ENCODE peak calls at places on chromosomes 4 and X, in five cellular contexts. D is K562, M is H1, I is GM12878, J is HepG2. E is an unnamed sample.

GRCh38 chr4:83208776-83209365 is 75.7 kb downstream of the COQ2 start:
- DNase-seq in I (no peak), M (no peak), D (no peak), J (no peak), E (peak)

GRCh38 chrX:94914235-94914634 is 1240.2 kb downstream of the FAM133A start:
- DNase-seq in I (no peak), D (no peak), M (no peak), J (no peak), E (no peak)

GRCh38 chrX:71181558-71181909 is 36.9 kb downstream of the NLGN3 start:
- DNase-seq in I (no peak), D (peak), J (no peak), M (no peak), E (no peak)

GRCh38 chr4:23932935-23933334 is 43.1 kb upstream of the PPARGC1A start:
- DNase-seq in J (no peak), D (no peak), M (peak), I (no peak), E (no peak)

GRCh38 chrX:38859602-38860001 is 58.3 kb downstream of the MID1IP1 start:
- DNase-seq in M (no peak), J (no peak), D (no peak), I (no peak), E (no peak)

GRCh38 chrX:37926700-37927099 is 79.3 kb upstream of the DYNLT3 start:
- DNase-seq in M (no peak), I (peak), J (peak), D (peak), E (peak)

GRCh38 chr4:53854991-53855885 is 209.2 kb downstream of the CHIC2 start:
- DNase-seq in I (no peak), J (no peak), M (no peak), D (no peak), E (no peak)

GRCh38 chr4:8306511-8307021 is 37.0 kb downstream of the HTRA3 start:
- DNase-seq in I (no peak), J (no peak), D (no peak), M (no peak), E (no peak)

GRCh38 chr4:86924805-86925204 is 10.0 kb upstream of the AFF1 start:
- DNase-seq in J (peak), I (no peak), D (no peak), M (no peak), E (no peak)

GRCh38 chrX:44828008-44828605 is 15.7 kb upstream of the DUSP21 start:
- DNase-seq in M (no peak), I (no peak), D (no peak), J (no peak), E (peak)

GRCh38 chr4:2290974-2291704 is 29.2 kb upstream of the MXD4 start:
- DNase-seq in M (no peak), J (no peak), D (no peak), I (no peak), E (no peak)

GRCh38 chrX:109943092-109943739 is 59.7 kb upstream of the TMEM164 start:
- DNase-seq in J (no peak), I (no peak), D (peak), M (no peak), E (no peak)

GRCh38 chrX:125210146-125210545 is 109.5 kb upstream of the TEX13C start:
- DNase-seq in D (no peak), J (no peak), I (no peak), M (no peak), E (no peak)

GRCh38 chr4:797066-797465 is 28.9 kb downstream of the CPLX1 start:
- DNase-seq in I (no peak), D (no peak), J (no peak), M (no peak), E (no peak)

GRCh38 chr4:149605601-149606378 is 209.9 kb downstream of the IQCM start:
- DNase-seq in M (no peak), D (no peak), I (no peak), J (no peak), E (no peak)

GRCh38 chr4:166091146-166091545 is 218.1 kb downstream of the TLL1 start:
- DNase-seq in D (no peak), J (no peak), M (no peak), I (no peak), E (no peak)

GRCh38 chr4:177964693-177965168 is 522.5 kb upstream of the AGA start:
- DNase-seq in D (no peak), J (no peak), I (no peak), M (no peak), E (peak)

GRCh38 chrX:1558761-1559468 is 21.9 kb upstream of the P2RY8 start:
- DNase-seq in D (no peak), I (no peak), M (no peak), J (no peak), E (no peak)

GRCh38 chrX:15274946-15275345 is 5.1 kb upstream of the ASB9 start:
- DNase-seq in I (no peak), M (no peak), D (no peak), J (no peak), E (no peak)

DNA sequence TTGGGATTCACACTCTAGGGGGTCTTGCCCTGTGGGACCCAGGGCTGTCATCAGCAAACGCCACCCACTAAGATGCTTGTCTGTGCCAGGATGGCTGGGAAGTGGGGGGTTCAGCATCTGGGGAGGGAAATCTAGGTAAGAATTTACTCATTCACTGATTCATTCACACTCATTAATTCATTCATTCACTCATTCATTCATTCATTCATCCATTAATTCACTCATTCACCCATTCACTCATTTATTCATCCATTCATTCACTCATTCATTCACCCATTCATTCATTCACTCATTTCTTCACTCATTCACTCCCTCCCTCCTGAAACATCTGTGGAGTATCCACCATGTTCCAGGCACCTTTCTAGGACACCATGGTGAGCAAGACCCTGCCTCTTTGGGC is 90.4 kb downstream of the SORCS2 start:
- DNase-seq in M (no peak), I (no peak), D (no peak), J (no peak), E (no peak)
- TF ChIP-seq HDAC2 in M (no peak), I (no peak), D (no peak), J (no peak), E (no peak)

DNA sequence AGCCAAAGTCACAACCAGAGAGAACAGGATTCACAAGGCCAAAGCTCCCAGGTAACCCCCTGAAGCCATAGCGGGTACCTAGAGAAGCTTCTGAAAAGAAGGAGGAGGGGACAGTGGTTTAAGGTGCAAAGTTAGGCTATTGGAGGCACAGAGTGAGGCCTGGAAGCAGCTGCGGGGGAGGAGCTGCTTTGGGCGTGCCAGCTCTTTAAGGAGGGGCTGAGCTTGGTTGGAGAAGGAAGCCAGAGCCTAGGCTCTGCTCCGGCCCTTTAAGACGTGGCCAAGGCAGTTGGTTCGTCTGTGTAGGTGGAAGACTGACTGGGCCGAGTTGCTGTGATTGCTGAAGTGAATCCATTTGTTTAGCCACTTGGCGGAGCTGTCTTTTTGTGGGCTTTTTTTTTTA is 1.5 kb downstream of the KLF8 start:
- DNase-seq in D (no peak), I (peak), J (no peak), M (peak), E (no peak)
- TF ChIP-seq CTCF in D (no peak), I (peak), J (no peak), M (no peak), E (no peak)

DNA sequence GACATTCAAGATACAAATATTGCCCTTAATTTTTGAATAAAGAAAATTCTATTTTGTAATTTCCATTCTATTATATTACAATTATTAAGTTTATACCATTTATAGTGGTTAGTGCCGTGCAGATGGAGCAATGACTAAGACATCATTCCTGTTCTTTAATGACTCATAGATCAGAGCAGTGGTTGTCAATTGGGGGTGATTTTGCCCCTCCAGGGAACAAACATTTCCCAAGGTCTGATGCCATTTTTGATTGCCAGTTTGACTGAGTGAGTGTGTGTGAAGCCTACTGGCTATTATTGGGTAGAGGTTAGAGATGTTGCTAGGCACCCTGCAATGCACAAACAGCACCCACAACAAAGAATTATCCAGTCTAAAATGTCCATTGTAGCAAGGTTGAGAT is 97.9 kb upstream of the DDIT4L start:
- DNase-seq in M (no peak), J (no peak), I (no peak), D (no peak), E (peak)
- TF ChIP-seq HDAC2 in M (no peak), J (no peak), I (no peak), D (no peak), E (no peak)

DNA sequence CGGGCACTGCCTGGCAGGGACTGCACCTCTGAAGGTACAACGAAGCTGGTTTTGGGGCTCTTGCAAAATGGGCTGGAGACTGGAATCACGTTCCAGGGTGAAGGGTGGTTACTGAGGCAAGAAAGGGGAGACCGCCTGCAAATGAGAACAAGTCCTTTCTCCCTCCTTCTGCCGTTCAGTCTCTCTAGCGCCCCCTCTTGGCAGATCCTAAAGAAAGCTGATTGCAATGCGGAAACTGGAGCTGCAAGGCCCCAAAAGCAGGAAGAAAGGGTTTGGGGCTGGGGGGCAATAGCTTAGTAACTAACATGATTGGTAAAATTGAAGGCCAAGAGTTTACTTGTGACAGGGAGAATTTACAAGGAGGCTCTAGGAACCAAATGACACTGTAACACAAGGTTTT is 222.6 kb upstream of the HAND2 start:
- DNase-seq in M (peak), I (no peak), D (peak), J (peak), E (no peak)
- TF ChIP-seq CTCF in M (peak), I (peak), D (peak), J (peak), E (no peak)

DNA sequence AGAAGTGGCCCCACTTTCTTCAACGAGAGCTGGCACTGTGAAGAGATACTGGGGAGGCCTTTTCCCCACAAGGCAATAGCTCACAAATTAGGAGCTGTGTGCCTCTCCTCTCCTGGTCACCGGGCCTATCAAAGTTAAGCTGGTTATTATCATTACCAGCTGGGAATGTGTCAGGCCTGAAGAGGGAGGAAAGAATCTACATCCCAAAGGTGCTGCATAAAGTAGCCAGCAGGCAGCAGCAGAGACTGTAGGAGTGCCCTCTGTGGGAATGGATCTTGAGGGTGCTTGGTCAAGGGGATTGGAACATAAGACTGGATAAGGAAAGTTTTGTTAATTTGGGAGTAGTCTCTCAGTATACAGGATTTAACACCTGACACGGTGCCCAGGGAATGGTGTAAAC is 9.1 kb upstream of the TMPRSS11D start:
- DNase-seq in M (no peak), D (no peak), J (no peak), I (no peak), E (no peak)
- TF ChIP-seq HDAC2 in M (no peak), D (no peak), J (no peak), I (no peak), E (no peak)

GRCh38 chrX:131704136-131704695 is 160.3 kb downstream of the OR13H1 start:
- DNase-seq in J (no peak), D (no peak), M (no peak), I (peak), E (peak)
- TF ChIP-seq CTCF in J (no peak), D (no peak), M (no peak), I (peak), E (peak)

GRCh38 chr4:151657896-151658295 is 102.9 kb downstream of the GATB start:
- DNase-seq in I (no peak), M (no peak), J (no peak), D (no peak), E (no peak)
- TF ChIP-seq HDAC2 in I (no peak), M (no peak), J (no peak), D (no peak), E (no peak)

GRCh38 chrX:106392346-106392745 is 219.4 kb upstream of the RADX start:
- DNase-seq in I (no peak), M (no peak), J (no peak), D (no peak), E (no peak)

GRCh38 chrX:106401965-106402559 is 209.7 kb upstream of the RADX start:
- DNase-seq in M (no peak), J (no peak), I (no peak), D (no peak), E (no peak)

GRCh38 chrX:106397788-106398538 is 213.8 kb upstream of the RADX start:
- DNase-seq in J (no peak), I (no peak), D (no peak), M (no peak), E (no peak)
- TF ChIP-seq CTCF in J (peak), I (peak), D (no peak), M (no peak), E (peak)